ENCODE peak calls at places on chromosomes 11 and 22, in six cellular contexts. One of them, this sample, is unnamed.

GRCh38 chr11:128747728-128748148 is 53.9 kb downstream of the FLI1 start:
- DNase-seq in epithelial cell of esophagus: no peak
- DNase-seq in WTC11: no peak
- DNase-seq in lung: no peak
- DNase-seq in lower lobe of right lung: no peak
- DNase-seq in tibial nerve: no peak
- DNase-seq in this sample: no peak

GRCh38 chr22:50473855-50474671 is 772 bp downstream of the SBF1 start:
- DNase-seq in tibial nerve: no peak
- DNase-seq in epithelial cell of esophagus: peak; percentile 60
- DNase-seq in WTC11: no peak
- DNase-seq in lower lobe of right lung: peak; percentile 62
- DNase-seq in lung: no peak
- DNase-seq in this sample: no peak

GRCh38 chr11:64743591-64744543 is at the start of gene RASGRP2:
- DNase-seq in epithelial cell of esophagus: peak; percentile 31
- DNase-seq in WTC11: peak; percentile 85
- DNase-seq in lung: peak; percentile 74
- DNase-seq in tibial nerve: peak; percentile 56
- DNase-seq in lower lobe of right lung: peak; percentile 90
- DNase-seq in this sample: no peak

GRCh38 chr11:33777906-33778305 is 3.6 kb upstream of the FBXO3 start:
- DNase-seq in tibial nerve: no peak
- DNase-seq in lower lobe of right lung: no peak
- DNase-seq in WTC11: no peak
- DNase-seq in epithelial cell of esophagus: no peak
- DNase-seq in lung: no peak
- DNase-seq in this sample: no peak

GRCh38 chr11:2769409-2769778 is 69.6 kb upstream of the KCNQ1OT1 start:
- DNase-seq in epithelial cell of esophagus: no peak
- DNase-seq in WTC11: no peak
- DNase-seq in tibial nerve: peak; percentile 3
- DNase-seq in lung: peak; percentile 18
- DNase-seq in lower lobe of right lung: no peak
- DNase-seq in this sample: peak; percentile 68

GRCh38 chr22:20439928-20440575 is 2.4 kb upstream of the SCARF2 start:
- DNase-seq in epithelial cell of esophagus: no peak
- DNase-seq in WTC11: no peak
- DNase-seq in lower lobe of right lung: peak; percentile 36
- DNase-seq in tibial nerve: no peak
- DNase-seq in lung: no peak
- DNase-seq in this sample: no peak

GRCh38 chr11:28939381-28939780 is 831.2 kb downstream of the METTL15 start:
- DNase-seq in epithelial cell of esophagus: no peak
- DNase-seq in lung: no peak
- DNase-seq in tibial nerve: no peak
- DNase-seq in WTC11: no peak
- DNase-seq in lower lobe of right lung: no peak
- DNase-seq in this sample: no peak

GRCh38 chr11:75450826-75451783 is 18.1 kb upstream of the KLHL35 start:
- DNase-seq in epithelial cell of esophagus: no peak
- DNase-seq in WTC11: peak; percentile 90
- DNase-seq in lower lobe of right lung: no peak
- DNase-seq in tibial nerve: no peak
- DNase-seq in lung: no peak
- DNase-seq in this sample: no peak

GRCh38 chr11:104653011-104653806 is 245.1 kb downstream of the CASP12 start:
- DNase-seq in lower lobe of right lung: no peak
- DNase-seq in WTC11: no peak
- DNase-seq in epithelial cell of esophagus: no peak
- DNase-seq in tibial nerve: no peak
- DNase-seq in lung: no peak
- DNase-seq in this sample: no peak

GRCh38 chr11:76371170-76371569 is 9.8 kb downstream of the THAP12 start:
- DNase-seq in lung: no peak
- DNase-seq in tibial nerve: no peak
- DNase-seq in epithelial cell of esophagus: peak; percentile 89
- DNase-seq in lower lobe of right lung: no peak
- DNase-seq in WTC11: no peak
- DNase-seq in this sample: no peak

GRCh38 chr22:43506487-43506886 is 94.7 kb downstream of the MPPED1 start:
- DNase-seq in lower lobe of right lung: peak; percentile 14
- DNase-seq in lung: no peak
- DNase-seq in tibial nerve: no peak
- DNase-seq in WTC11: no peak
- DNase-seq in epithelial cell of esophagus: no peak
- DNase-seq in this sample: no peak

GRCh38 chr11:73612601-73613137 is 14.8 kb upstream of the FAM168A start:
- DNase-seq in WTC11: no peak
- DNase-seq in lower lobe of right lung: no peak
- DNase-seq in tibial nerve: no peak
- DNase-seq in epithelial cell of esophagus: peak; percentile 32
- DNase-seq in lung: no peak
- DNase-seq in this sample: no peak

GRCh38 chr11:83140691-83141455 is 16.1 kb upstream of the PCF11 start:
- DNase-seq in tibial nerve: no peak
- DNase-seq in WTC11: no peak
- DNase-seq in lower lobe of right lung: no peak
- DNase-seq in lung: no peak
- DNase-seq in epithelial cell of esophagus: no peak
- DNase-seq in this sample: no peak

GRCh38 chr11:118229274-118229847 is 4.5 kb upstream of the JAML start:
- DNase-seq in epithelial cell of esophagus: no peak
- DNase-seq in lung: no peak
- DNase-seq in tibial nerve: no peak
- DNase-seq in lower lobe of right lung: no peak
- DNase-seq in WTC11: no peak
- DNase-seq in this sample: no peak

GRCh38 chr11:77619576-77620198 is 17.9 kb downstream of the CLNS1A start:
- DNase-seq in lower lobe of right lung: no peak
- DNase-seq in tibial nerve: no peak
- DNase-seq in WTC11: no peak
- DNase-seq in lung: no peak
- DNase-seq in epithelial cell of esophagus: peak; percentile 67
- DNase-seq in this sample: no peak

GRCh38 chr11:102240502-102240901 is 76.8 kb upstream of the BIRC3 start:
- DNase-seq in lower lobe of right lung: no peak
- DNase-seq in lung: no peak
- DNase-seq in epithelial cell of esophagus: no peak
- DNase-seq in tibial nerve: no peak
- DNase-seq in WTC11: no peak
- DNase-seq in this sample: no peak

GRCh38 chr22:28112130-28112529 is 193.1 kb upstream of the PITPNB start:
- DNase-seq in WTC11: no peak
- DNase-seq in lung: no peak
- DNase-seq in epithelial cell of esophagus: no peak
- DNase-seq in tibial nerve: no peak
- DNase-seq in lower lobe of right lung: no peak
- DNase-seq in this sample: no peak

GRCh38 chr11:117197516-117198456 is 1.4 kb upstream of the TAGLN start:
- DNase-seq in tibial nerve: no peak
- DNase-seq in epithelial cell of esophagus: peak; percentile 29
- DNase-seq in lung: no peak
- DNase-seq in WTC11: peak; percentile 86
- DNase-seq in lower lobe of right lung: peak; percentile 47
- DNase-seq in this sample: no peak
- TF ChIP-seq CTCF in tibial nerve: peak; percentile 50
- TF ChIP-seq CTCF in epithelial cell of esophagus: peak; percentile 51
- TF ChIP-seq CTCF in lung: no peak
- TF ChIP-seq CTCF in WTC11: peak; percentile 47
- TF ChIP-seq CTCF in lower lobe of right lung: peak; percentile 39
- TF ChIP-seq CTCF in this sample: peak; percentile 60

GRCh38 chr11:13674799-13675509 is 6.5 kb downstream of the FAR1 start:
- DNase-seq in lower lobe of right lung: no peak
- DNase-seq in WTC11: no peak
- DNase-seq in lung: no peak
- DNase-seq in tibial nerve: no peak
- DNase-seq in epithelial cell of esophagus: no peak
- DNase-seq in this sample: no peak

GRCh38 chr11:13680501-13681264 is 12.2 kb downstream of the FAR1 start:
- DNase-seq in epithelial cell of esophagus: no peak
- DNase-seq in lower lobe of right lung: no peak
- DNase-seq in lung: peak; percentile 37
- DNase-seq in tibial nerve: no peak
- DNase-seq in WTC11: no peak
- DNase-seq in this sample: no peak

GRCh38 chr11:13682212-13682611 is 13.7 kb downstream of the FAR1 start:
- DNase-seq in epithelial cell of esophagus: no peak
- DNase-seq in lower lobe of right lung: no peak
- DNase-seq in tibial nerve: no peak
- DNase-seq in WTC11: no peak
- DNase-seq in lung: no peak
- DNase-seq in this sample: no peak

GRCh38 chr11:13681470-13681869 is 13.0 kb downstream of the FAR1 start:
- DNase-seq in tibial nerve: no peak
- DNase-seq in epithelial cell of esophagus: no peak
- DNase-seq in lower lobe of right lung: no peak
- DNase-seq in lung: no peak
- DNase-seq in WTC11: no peak
- DNase-seq in this sample: no peak

DNA sequence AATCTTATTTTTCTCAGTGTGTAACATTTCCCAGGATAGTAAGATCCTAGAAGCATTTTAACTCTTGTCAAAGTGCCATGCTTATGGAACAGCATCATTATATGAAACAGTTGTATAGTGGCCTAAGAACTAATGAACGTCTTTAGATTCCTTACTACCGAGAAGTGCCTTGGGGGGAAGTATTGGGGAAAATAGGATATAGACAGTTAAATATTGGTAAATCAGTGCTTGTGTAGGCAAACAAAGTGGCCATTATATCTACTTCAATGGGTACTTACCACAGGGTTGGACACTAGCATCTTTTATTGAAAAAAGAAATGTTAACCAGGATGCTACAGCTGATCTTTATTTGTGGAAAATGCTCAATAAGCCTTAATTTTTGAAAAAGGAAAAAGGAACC is 11.3 kb downstream of the FAR1 start:
- DNase-seq in lower lobe of right lung: no peak
- DNase-seq in WTC11: no peak
- DNase-seq in lung: no peak
- DNase-seq in epithelial cell of esophagus: no peak
- DNase-seq in tibial nerve: no peak
- DNase-seq in this sample: no peak
- TF ChIP-seq CTCF in lower lobe of right lung: no peak
- TF ChIP-seq CTCF in WTC11: no peak
- TF ChIP-seq CTCF in lung: no peak
- TF ChIP-seq CTCF in epithelial cell of esophagus: no peak
- TF ChIP-seq CTCF in tibial nerve: no peak
- TF ChIP-seq CTCF in this sample: no peak

GRCh38 chr11:58905716-58906547 is 33.4 kb upstream of the GLYATL1 start:
- DNase-seq in epithelial cell of esophagus: peak; percentile 82
- DNase-seq in lung: no peak
- DNase-seq in WTC11: peak; percentile 85
- DNase-seq in lower lobe of right lung: no peak
- DNase-seq in tibial nerve: peak; percentile 33
- DNase-seq in this sample: peak; percentile 89
- TF ChIP-seq CTCF in epithelial cell of esophagus: no peak
- TF ChIP-seq CTCF in lung: no peak
- TF ChIP-seq CTCF in WTC11: no peak
- TF ChIP-seq CTCF in lower lobe of right lung: no peak
- TF ChIP-seq CTCF in tibial nerve: peak; percentile 18
- TF ChIP-seq CTCF in this sample: peak; percentile 49

GRCh38 chr22:38051261-38051660 is 5.9 kb upstream of the PICK1 start:
- DNase-seq in tibial nerve: no peak
- DNase-seq in lower lobe of right lung: no peak
- DNase-seq in lung: no peak
- DNase-seq in epithelial cell of esophagus: no peak
- DNase-seq in WTC11: no peak
- DNase-seq in this sample: no peak
- TF ChIP-seq CTCF in tibial nerve: no peak
- TF ChIP-seq CTCF in lower lobe of right lung: no peak
- TF ChIP-seq CTCF in lung: no peak
- TF ChIP-seq CTCF in epithelial cell of esophagus: no peak
- TF ChIP-seq CTCF in WTC11: no peak
- TF ChIP-seq CTCF in this sample: no peak

DNA sequence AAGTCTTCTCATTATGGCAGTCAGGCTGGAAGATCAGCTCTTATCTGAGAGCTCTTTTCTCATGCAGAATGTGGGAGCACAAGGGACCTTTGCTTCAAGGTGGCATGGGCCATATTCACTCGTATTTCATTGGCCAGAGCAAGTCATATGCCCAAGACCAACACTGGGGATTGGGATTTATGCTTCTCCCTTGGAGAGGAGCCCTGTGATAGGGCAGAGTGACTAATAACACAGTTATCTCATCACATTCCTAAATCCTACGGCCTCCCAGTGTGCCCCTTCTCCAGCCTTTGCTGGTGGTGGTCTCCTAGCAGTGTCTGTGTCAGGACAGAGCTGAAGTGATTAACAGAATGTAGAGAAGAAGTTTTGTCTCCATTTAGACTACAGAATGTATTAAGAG is 48.6 kb downstream of the SYT9 start:
- DNase-seq in tibial nerve: no peak
- DNase-seq in WTC11: no peak
- DNase-seq in lower lobe of right lung: no peak
- DNase-seq in epithelial cell of esophagus: no peak
- DNase-seq in lung: no peak
- DNase-seq in this sample: no peak
- TF ChIP-seq CTCF in tibial nerve: no peak
- TF ChIP-seq CTCF in WTC11: no peak
- TF ChIP-seq CTCF in lower lobe of right lung: no peak
- TF ChIP-seq CTCF in epithelial cell of esophagus: no peak
- TF ChIP-seq CTCF in lung: no peak
- TF ChIP-seq CTCF in this sample: no peak

DNA sequence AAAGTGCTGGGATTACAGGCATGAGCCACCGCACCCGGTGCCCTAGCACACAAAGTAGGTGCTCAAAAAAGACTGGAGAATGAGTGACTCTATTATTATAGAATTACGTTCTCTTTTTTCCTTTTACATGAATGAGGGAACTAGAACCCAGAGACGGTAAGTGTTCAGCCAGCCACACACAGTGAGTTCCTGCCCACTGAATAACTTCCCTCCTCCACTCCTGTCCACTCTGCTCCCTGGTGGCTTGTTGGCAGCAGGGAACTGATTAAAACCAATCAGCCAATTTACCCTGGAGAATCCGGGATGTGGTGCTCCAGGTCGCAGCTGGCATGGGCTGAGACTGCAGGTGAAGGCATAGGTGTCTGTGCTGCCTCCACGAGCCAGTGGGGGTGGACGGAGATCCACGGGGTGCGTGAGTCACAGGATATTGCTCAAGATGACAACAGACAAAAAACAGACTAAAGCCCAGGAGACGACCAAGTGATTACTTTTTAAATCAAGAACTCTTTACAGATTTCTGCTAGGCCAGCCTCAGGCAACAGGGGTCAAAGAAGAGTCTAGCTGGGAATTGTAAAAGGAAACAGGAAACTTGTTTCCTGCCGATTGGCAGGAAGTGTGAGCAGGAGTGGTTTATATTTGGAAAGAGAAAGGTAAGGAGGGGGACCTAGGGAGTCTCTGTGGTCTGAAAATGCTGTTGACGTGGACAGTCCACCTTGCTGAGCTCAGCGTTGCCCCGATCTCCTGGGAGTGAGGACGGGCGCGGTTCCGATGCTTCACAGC is 95.2 kb upstream of the TP53I11 start:
- DNase-seq in WTC11: no peak
- DNase-seq in epithelial cell of esophagus: peak; percentile 77
- DNase-seq in tibial nerve: peak; percentile 50
- DNase-seq in lung: peak; percentile 48
- DNase-seq in lower lobe of right lung: peak; percentile 74
- DNase-seq in this sample: no peak
- TF ChIP-seq CTCF in WTC11: no peak
- TF ChIP-seq CTCF in epithelial cell of esophagus: peak; percentile 5
- TF ChIP-seq CTCF in tibial nerve: no peak
- TF ChIP-seq CTCF in lung: no peak
- TF ChIP-seq CTCF in lower lobe of right lung: peak; percentile 17
- TF ChIP-seq CTCF in this sample: no peak

This sample was measured in osteocyte.